ENCODE peak calls at places on chromosomes 16 and 17, in ten cellular contexts. N, V, G, B, L, U, C, O, X and E are unnamed samples.

GRCh38 chr16:81116285-81116684 is 20.1 kb upstream of the GCSH start:
- DNase-seq in G (no peak), X (no peak), B (no peak), C (no peak), N (no peak), L (no peak), O (no peak), V (no peak), U (no peak), E (no peak)

GRCh38 chr16:27303256-27304100 is 10.3 kb upstream of the IL4R start:
- DNase-seq in V (peak; percentile 51), C (no peak), N (no peak), U (no peak), X (no peak), B (no peak), L (no peak), G (no peak), O (no peak), E (no peak)

GRCh38 chr17:35713069-35713728 is 18.2 kb upstream of the RASL10B start:
- DNase-seq in U (no peak), C (no peak), N (no peak), O (peak; percentile 6), X (no peak), B (no peak), L (no peak), V (peak; percentile 96), G (no peak), E (no peak)

GRCh38 chr16:89200850-89201466 is 621 bp upstream of the SLC22A31 start:
- DNase-seq in L (no peak), B (no peak), N (peak; percentile 16), C (peak; percentile 40), G (no peak), O (no peak), U (no peak), X (no peak), V (no peak), E (no peak)

GRCh38 chr17:58932956-58933355 is 173.7 kb downstream of the TRIM37 start:
- DNase-seq in G (no peak), X (no peak), O (no peak), V (no peak), B (peak; percentile 76), N (no peak), L (no peak), C (no peak), U (no peak), E (no peak)

GRCh38 chr17:77473615-77474226 is 333.0 kb downstream of the SEC14L1 start:
- DNase-seq in V (no peak), O (no peak), U (no peak), C (no peak), G (no peak), L (no peak), X (no peak), B (no peak), N (no peak), E (peak; percentile 87)

GRCh38 chr16:66634527-66635196 is 30.2 kb downstream of the CMTM3 start:
- DNase-seq in B (no peak), X (no peak), V (no peak), G (no peak), N (no peak), L (no peak), U (no peak), C (no peak), O (no peak), E (no peak)

GRCh38 chr17:61385091-61385868 is 14.4 kb upstream of the TBX2 start:
- DNase-seq in N (no peak), G (no peak), X (no peak), V (no peak), B (no peak), U (no peak), L (no peak), O (no peak), C (peak; percentile 11), E (no peak)

GRCh38 chr17:66625321-66625767 is 209.6 kb upstream of the CACNG5 start:
- DNase-seq in L (no peak), U (peak; percentile 18), V (peak; percentile 69), O (peak; percentile 97), X (no peak), G (no peak), B (peak; percentile 36), N (no peak), C (no peak), E (peak; percentile 19)

GRCh38 chr17:9488556-9488955 is 87.1 kb downstream of the STX8 start:
- DNase-seq in B (no peak), V (no peak), N (no peak), O (no peak), X (no peak), U (no peak), G (no peak), C (no peak), L (no peak), E (no peak)

GRCh38 chr17:21041753-21042433 is 918 bp downstream of the USP22 start:
- DNase-seq in U (peak; percentile 77), N (peak; percentile 91), V (peak; percentile 83), L (peak; percentile 78), O (peak; percentile 25), C (peak; percentile 92), B (peak; percentile 84), X (peak; percentile 74), G (peak; percentile 78), E (peak; percentile 70)

GRCh38 chr17:67637901-67638641 is 79.7 kb upstream of the NOL11 start:
- DNase-seq in B (no peak), G (no peak), X (no peak), L (no peak), O (no peak), C (no peak), N (no peak), V (no peak), U (no peak), E (peak; percentile 99)

GRCh38 chr16:4681471-4682083 is 11.8 kb upstream of the NUDT16L1 start:
- DNase-seq in G (no peak), N (no peak), C (no peak), O (no peak), B (no peak), U (no peak), L (no peak), X (no peak), V (no peak), E (no peak)

GRCh38 chr16:12303649-12304048 is 327.1 kb downstream of the SNX29 start:
- DNase-seq in V (no peak), X (no peak), C (peak; percentile 43), N (no peak), G (no peak), L (no peak), B (no peak), U (no peak), O (no peak), E (no peak)

GRCh38 chr16:85080923-85081498 is 31.3 kb downstream of the CIBAR2 start:
- DNase-seq in V (no peak), C (no peak), X (no peak), B (no peak), G (no peak), O (no peak), L (no peak), U (no peak), N (no peak), E (no peak)

GRCh38 chr16:50021509-50021908 is 3.5 kb upstream of the CNEP1R1 start:
- DNase-seq in V (peak; percentile 37), C (no peak), N (no peak), G (no peak), O (peak; percentile 35), L (peak; percentile 30), B (no peak), U (peak; percentile 32), X (no peak), E (peak; percentile 3)

GRCh38 chr17:34571428-34572130 is 7.8 kb upstream of the TMEM132E start:
- DNase-seq in G (no peak), L (no peak), C (no peak), O (no peak), X (no peak), V (no peak), N (no peak), B (no peak), U (no peak), E (no peak)

GRCh38 chr17:60525624-60526514 is at the start of gene APPBP2:
- DNase-seq in U (peak; percentile 87), O (peak; percentile 91), X (peak; percentile 60), V (peak; percentile 95), B (peak; percentile 68), G (peak; percentile 75), N (peak; percentile 92), L (peak; percentile 78), C (peak; percentile 92), E (peak; percentile 86)

GRCh38 chr17:58531661-58532554 is 17.5 kb upstream of the MTMR4 start:
- DNase-seq in O (no peak), G (peak; percentile 59), C (peak; percentile 83), U (peak; percentile 62), X (peak; percentile 36), B (peak; percentile 19), N (peak; percentile 76), V (peak; percentile 69), L (peak; percentile 85), E (peak; percentile 29)

GRCh38 chr17:39270923-39271322 is 45.2 kb upstream of the STAC2 start:
- DNase-seq in G (no peak), V (peak; percentile 63), N (no peak), L (no peak), O (peak; percentile 70), B (no peak), X (no peak), U (no peak), C (no peak), E (peak; percentile 2)